ENCODE peak calls at places on chromosome X, in five cellular contexts. M is naive thymus-derived CD4-positive, alpha-beta T cell; D is ecto neural progenitor cell; U is left ventricle myocardium inferior; Q is DND-41. A is an unnamed sample.
A peak's percentile ranks its signal among the peaks of the same experiment; 100 is the strongest.

GRCh38 chrX:8349816-8350544 is 114.7 kb upstream of the VCX3B start:
- DNase-seq in M (no peak), D (no peak), U (no peak), Q (no peak), A (no peak)

GRCh38 chrX:108123591-108124366 is 32.2 kb downstream of the ATG4A start:
- DNase-seq in M (no peak), D (no peak), U (peak; percentile 18), Q (no peak), A (no peak)

GRCh38 chrX:118116308-118117068 is at the start of gene KLHL13:
- DNase-seq in M (no peak), D (peak; percentile 58), U (peak; percentile 41), Q (no peak), A (peak; percentile 25)

GRCh38 chrX:69258893-69259292 is 93.6 kb upstream of the PJA1 start:
- DNase-seq in M (no peak), D (no peak), U (no peak), Q (no peak), A (no peak)

GRCh38 chrX:25555521-25555920 is 539.8 kb upstream of the ARX start:
- DNase-seq in M (no peak), D (no peak), U (no peak), Q (no peak), A (no peak)

GRCh38 chrX:64975491-64975890 is 759 bp downstream of the ZC4H2 start:
- DNase-seq in M (peak; percentile 7), D (peak; percentile 64), U (peak; percentile 13), Q (peak; percentile 71), A (peak; percentile 27)

GRCh38 chrX:15916704-15917084 is 62.1 kb upstream of the AP1S2 start:
- DNase-seq in M (no peak), D (no peak), U (no peak), Q (no peak), A (no peak)

GRCh38 chrX:21961142-21961541 is 20.6 kb downstream of the SMS start:
- DNase-seq in M (no peak), D (no peak), U (no peak), Q (no peak), A (no peak)

GRCh38 chrX:9356846-9357245 is 108.0 kb upstream of the TBL1X start:
- DNase-seq in M (no peak), D (no peak), U (no peak), Q (no peak), A (no peak)

GRCh38 chrX:70445197-70445656 is 592 bp downstream of the DLG3 start:
- DNase-seq in M (no peak), D (no peak), U (no peak), Q (no peak), A (no peak)

GRCh38 chrX:153669174-153669890 is 4.3 kb downstream of the PNCK start:
- DNase-seq in M (no peak), D (peak; percentile 60), U (no peak), Q (peak; percentile 44), A (peak; percentile 60)